ENCODE peak calls at places on chromosomes 16 and 17, in nine cellular contexts. P is chondrocyte; T is activated CD4-positive, alpha-beta T cell treated with anti-CD3 and anti-CD28 coated beads, Interleukin-2, amount 50 U/mL, for 48 hours; O is BJ; E is T-helper 17 cell; A is epithelial cell of esophagus; B is CD4-positive, alpha-beta memory T cell; Y is tibial nerve; K is progenitor cell of endocrine pancreas. C is an unnamed sample.

GRCh38 chr17:31488264-31488981 is 96.9 kb downstream of the RAB11FIP4 start:
- DNase-seq in P (no peak), T (no peak), O (no peak), E (no peak), A (no peak), B (no peak), Y (no peak), K (no peak), C (no peak)

GRCh38 chr17:6325741-6326140 is 109.2 kb downstream of the AIPL1 start:
- DNase-seq in P (no peak), T (no peak), O (no peak), E (no peak), A (no peak), B (no peak), Y (no peak), K (no peak), C (no peak)

GRCh38 chr16:9236319-9236718 is 144.9 kb downstream of the HAPSTR1 start:
- DNase-seq in P (no peak), T (no peak), O (no peak), E (no peak), A (no peak), B (no peak), Y (no peak), K (no peak), C (no peak)

GRCh38 chr17:51152766-51153209 is 571 bp upstream of the NME1 start:
- DNase-seq in P (no peak), T (no peak), O (no peak), E (no peak), A (no peak), B (no peak), Y (no peak), K (no peak), C (no peak)

GRCh38 chr16:49051626-49052025 is 230.0 kb downstream of the CBLN1 start:
- DNase-seq in P (no peak), T (no peak), O (no peak), E (no peak), A (no peak), B (no peak), Y (no peak), K (no peak), C (no peak)

GRCh38 chr17:22310717-22311686 is 618.7 kb downstream of the KCNJ18 start:
- DNase-seq in P (no peak), T (no peak), O (no peak), E (no peak), A (no peak), B (no peak), Y (no peak), K (no peak), C (no peak)

GRCh38 chr16:31327675-31328225 is 27.2 kb upstream of the ITGAX start:
- DNase-seq in P (no peak), T (no peak), O (no peak), E (no peak), A (no peak), B (no peak), Y (no peak), K (no peak), C (no peak)

GRCh38 chr17:9824094-9824493 is 1.6 kb upstream of the GLP2R start:
- DNase-seq in P (no peak), T (no peak), O (no peak), E (no peak), A (no peak), B (no peak), Y (no peak), K (no peak), C (no peak)

GRCh38 chr16:8859913-8860881 is 8.6 kb downstream of the CARHSP1 start:
- DNase-seq in P (peak), T (no peak), O (no peak), E (no peak), A (peak), B (no peak), Y (peak), K (no peak), C (no peak)

GRCh38 chr17:32915108-32915700 is 12.7 kb upstream of the TMEM98 start:
- DNase-seq in P (no peak), T (no peak), O (no peak), E (no peak), A (no peak), B (no peak), Y (no peak), K (no peak), C (no peak)

GRCh38 chr17:6573982-6574688 is 17.8 kb upstream of the PITPNM3 start:
- DNase-seq in P (no peak), T (no peak), O (no peak), E (no peak), A (no peak), B (no peak), Y (no peak), K (no peak), C (no peak)